ENCODE peak calls at places on chromosomes 7 and 10, in nine cellular contexts. L is NCI-H446 treated with DMSO at 0.1 percent for 48 hours; G is lower lobe of right lung; P is stimulated activated CD8-positive, alpha-beta memory T cell treated with anti-CD3 and anti-CD28 coated beads, Interleukin-15, amount 100 ng/mL, for 24 hours; V is activated gamma-delta T cell treated with Interleukin-2 at 50 U/mL for 16 hours; Y is fibroblast of lung; I is T-helper 1 cell; O is RWPE1; U is NCI-H1092. X is an unnamed sample.

GRCh38 chr7:45703911-45704682 is 129.9 kb downstream of the ADCY1 start:
- DNase-seq in P (no peak), Y (no peak), L (no peak), U (no peak), V (no peak), I (no peak), O (no peak), G (no peak), X (no peak)

GRCh38 chr10:114654829-114655575 is 3.1 kb downstream of the ABLIM1 start:
- DNase-seq in U (no peak), I (no peak), V (no peak), O (no peak), G (no peak), Y (no peak), P (no peak), L (no peak), X (no peak)

GRCh38 chr7:101767544-101767943 is 49.9 kb upstream of the CUX1 start:
- DNase-seq in Y (no peak), V (no peak), I (no peak), O (peak; percentile 45), P (no peak), L (no peak), U (no peak), G (no peak), X (no peak)

GRCh38 chr7:90594791-90595317 is 1.3 kb upstream of the CDK14 start:
- DNase-seq in I (no peak), L (peak; percentile 8), V (no peak), Y (peak; percentile 83), P (no peak), U (peak; percentile 27), O (peak; percentile 85), G (no peak), X (peak; percentile 86)

GRCh38 chr10:4334076-4334475 is 491.9 kb upstream of the AKR1E2 start:
- DNase-seq in P (no peak), L (no peak), G (no peak), Y (no peak), V (no peak), U (no peak), O (no peak), I (no peak), X (no peak)

GRCh38 chr10:71638087-71638576 is 81.4 kb downstream of the C10orf105 start:
- DNase-seq in O (no peak), G (peak; percentile 82), U (no peak), I (no peak), Y (no peak), L (no peak), P (no peak), V (no peak), X (no peak)

GRCh38 chr7:86929293-86930109 is 130.0 kb downstream of the ELAPOR2 start:
- DNase-seq in O (no peak), U (no peak), L (no peak), I (no peak), V (no peak), G (no peak), P (no peak), Y (no peak), X (no peak)

GRCh38 chr10:114849674-114850073 is 28.1 kb downstream of the FHIP2A start:
- DNase-seq in I (no peak), P (no peak), O (no peak), Y (no peak), G (no peak), V (no peak), L (no peak), U (no peak), X (no peak)

GRCh38 chr10:77348711-77349110 is 288.9 kb downstream of the KCNMA1 start:
- DNase-seq in I (no peak), O (no peak), V (no peak), L (no peak), G (no peak), P (no peak), Y (no peak), U (no peak), X (no peak)

X was measured in COLO829.